ENCODE peak calls at places on chromosomes 16 and 17, in four cellular contexts. Z is Peyer's patch, S is HCT116, U is prostate gland. V is an unnamed sample.

GRCh38 chr16:57643166-57643813 is 14.9 kb downstream of the ADGRG1 start:
- DNase-seq in Z (no peak), U (no peak), S (no peak), V (no peak)

GRCh38 chr17:79504181-79504605 is 106.7 kb downstream of the RBFOX3 start:
- DNase-seq in Z (no peak), S (no peak), U (no peak), V (no peak)

GRCh38 chr17:17495448-17496188 is 577 bp downstream of the RASD1 start:
- DNase-seq in U (peak), Z (peak), S (no peak), V (no peak)

GRCh38 chr16:27902551-27902950 is 161.0 kb downstream of the GSG1L start:
- DNase-seq in U (no peak), S (no peak), Z (no peak), V (no peak)

GRCh38 chr17:12789976-12790805 is 893 bp downstream of the ARHGAP44 start:
- DNase-seq in Z (no peak), U (peak), S (no peak), V (peak)

GRCh38 chr17:54948380-54948779 is 20.1 kb downstream of the COX11 start:
- DNase-seq in Z (no peak), U (no peak), S (peak), V (no peak)

GRCh38 chr17:30921544-30922196 is at the start of gene ADAP2:
- DNase-seq in U (peak), Z (peak), S (peak), V (peak)

GRCh38 chr17:40307001-40307690 is 1.8 kb upstream of the RARA start:
- DNase-seq in Z (no peak), U (no peak), S (no peak), V (no peak)

GRCh38 chr17:62307196-62307595 is 73.2 kb upstream of the EFCAB3 start:
- DNase-seq in U (no peak), Z (no peak), S (no peak), V (no peak)

GRCh38 chr17:917391-917811 is 62.2 kb downstream of the NXN start:
- DNase-seq in U (no peak), S (no peak), Z (no peak), V (no peak)

GRCh38 chr17:65163990-65164495 is 26.9 kb downstream of the RGS9 start:
- DNase-seq in S (peak), Z (no peak), U (no peak), V (peak)

GRCh38 chr17:81144423-81144781 is 20.9 kb upstream of the PVALEF start:
- DNase-seq in U (no peak), S (no peak), Z (no peak), V (no peak)

GRCh38 chr17:39174907-39175694 is 9.1 kb upstream of the ARL5C start:
- DNase-seq in U (peak), Z (peak), S (peak), V (peak)

GRCh38 chr17:49359990-49360795 is 1.9 kb downstream of the ZNF652 start:
- DNase-seq in Z (no peak), U (no peak), S (no peak), V (no peak)

GRCh38 chr17:76569607-76570279 is 15.9 kb downstream of the ST6GALNAC2 start:
- DNase-seq in U (no peak), S (no peak), Z (no peak), V (peak)

GRCh38 chr17:19507673-19508326 is 25.9 kb upstream of the SLC47A1 start:
- DNase-seq in Z (peak), U (peak), S (peak), V (peak)
- TF ChIP-seq POLR2A in Z (no peak), U (peak), S (no peak), V (peak)

DNA sequence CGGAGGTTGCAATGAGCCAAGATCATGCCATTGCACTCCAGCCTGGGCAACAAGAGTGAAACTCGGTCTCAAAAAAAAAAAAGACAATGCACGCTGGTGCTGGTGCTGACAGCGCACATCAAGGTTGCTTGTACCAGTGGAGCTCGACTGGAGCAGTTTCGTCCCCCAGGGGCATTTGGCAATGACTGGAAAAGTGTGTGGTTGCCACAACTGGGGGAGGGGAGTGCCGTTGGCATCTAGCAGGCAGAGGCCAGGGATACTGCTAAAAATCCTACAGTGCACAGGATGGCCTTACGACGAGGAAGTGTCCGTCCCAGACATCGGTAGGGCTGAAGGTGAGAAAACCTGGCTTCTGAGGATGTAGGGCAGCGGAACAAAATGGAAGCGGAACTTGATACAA is 2.4 kb downstream of the MEAK7 start:
- DNase-seq in S (no peak), U (no peak), Z (no peak), V (no peak)
- TF ChIP-seq CTCF in S (no peak), U (no peak), Z (no peak), V (no peak)

DNA sequence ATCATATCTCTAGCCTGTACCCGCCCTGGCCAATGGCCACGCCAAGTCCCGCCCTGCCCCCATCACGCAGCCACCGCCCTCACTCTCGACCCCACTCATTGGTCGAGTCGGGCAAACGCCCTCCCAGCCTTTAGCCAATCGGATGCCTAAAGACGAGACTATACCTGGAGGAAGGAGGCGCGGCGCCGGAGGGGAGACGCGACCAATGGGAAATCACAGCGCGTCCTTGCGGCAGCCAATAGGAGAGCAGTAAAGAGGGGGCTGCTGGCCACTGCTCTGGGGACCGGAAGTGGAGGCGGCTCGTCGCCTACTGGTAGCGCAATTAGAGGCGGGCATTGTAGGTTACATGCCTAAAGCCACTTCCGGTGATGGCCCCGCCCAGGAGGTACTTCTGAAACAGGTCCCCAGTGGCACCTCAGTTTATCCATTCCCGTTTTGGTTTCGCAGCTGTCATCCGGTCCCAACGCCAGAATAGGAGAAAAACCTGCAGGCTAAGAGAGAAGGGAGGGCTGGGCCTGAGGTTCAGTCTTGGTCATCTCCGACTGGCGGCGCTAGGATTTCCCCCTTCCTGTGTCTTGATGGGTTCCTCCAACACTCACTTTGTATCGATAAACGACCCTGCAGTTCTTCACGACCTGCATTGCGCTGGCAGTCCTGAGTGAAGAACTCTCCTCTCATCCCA is 3.6 kb upstream of the MTMR4 start:
- DNase-seq in U (peak), S (peak), Z (peak), V (peak)
- TF ChIP-seq POLR2A in U (peak), S (peak), Z (peak), V (peak)

GRCh38 chr16:66007717-66008116 is 358.8 kb upstream of the CDH5 start:
- DNase-seq in Z (no peak), S (no peak), U (no peak), V (no peak)
- TF ChIP-seq CTCF in Z (no peak), S (no peak), U (no peak), V (no peak)

GRCh38 chr16:3400779-3401688 is at the start of the genes ZNF174 and ZSCAN32:
- DNase-seq in Z (peak), U (peak), S (peak), V (peak)
- TF ChIP-seq POLR2A in Z (peak), U (peak), S (peak), V (peak)

GRCh38 chr17:7242717-7243576 is 698 bp upstream of the GABARAP start:
- DNase-seq in S (peak), U (peak), Z (peak), V (peak)
- TF ChIP-seq CTCF in S (no peak), U (peak), Z (no peak), V (no peak)

GRCh38 chr16:66809765-66810164 is 8.4 kb upstream of the TERB1 start:
- DNase-seq in Z (no peak), U (no peak), S (no peak), V (no peak)
- TF ChIP-seq POLR2A in Z (no peak), U (no peak), S (no peak), V (no peak)

DNA sequence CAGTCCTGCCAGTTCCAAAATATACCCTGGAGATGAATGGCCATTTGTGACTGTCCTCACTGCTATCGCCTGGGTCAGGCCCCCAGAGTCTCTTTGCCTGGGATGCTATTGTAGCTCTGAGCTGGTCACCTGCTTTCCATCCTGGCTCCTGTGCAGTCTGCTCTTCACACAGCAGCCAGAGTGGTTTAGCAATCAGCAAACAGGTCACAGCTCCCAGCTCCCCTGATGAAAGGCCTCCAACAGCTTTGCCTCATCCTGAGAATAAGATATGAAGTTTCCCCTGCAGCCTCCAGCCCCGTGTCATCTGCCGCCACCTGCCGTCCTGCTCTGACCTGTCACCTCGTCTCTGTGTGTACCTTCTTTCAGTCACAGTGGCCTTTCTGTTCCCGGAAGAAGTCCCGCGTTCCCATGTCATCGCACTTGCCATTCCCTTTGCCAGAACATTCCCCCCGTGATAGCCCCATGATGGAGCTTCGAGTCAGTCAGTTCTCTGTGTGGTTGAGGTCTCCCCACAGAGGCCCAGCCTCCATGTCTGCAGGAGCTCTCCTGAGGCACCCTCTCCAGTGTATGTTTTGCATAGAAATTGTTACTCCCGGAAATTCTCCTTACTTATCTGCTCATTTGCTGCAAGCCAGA is 281.5 kb downstream of the SNX29 start:
- DNase-seq in U (no peak), Z (no peak), S (no peak), V (no peak)
- TF ChIP-seq CTCF in U (no peak), Z (peak), S (peak), V (no peak)